ENCODE peak calls at places on chromosomes 1 and 21, in five cellular contexts. One of them, this sample, is unnamed.

GRCh38 chr1:68308034-68308433 is 75.7 kb upstream of the WLS start:
- DNase-seq in GM12865: no peak
- DNase-seq in astrocyte of the cerebellum: no peak
- DNase-seq in heart right ventricle: no peak
- DNase-seq in PC-3: no peak
- DNase-seq in this sample: no peak

GRCh38 chr1:201578008-201578888 is 39.3 kb downstream of the NAV1 start:
- DNase-seq in heart right ventricle: no peak
- DNase-seq in PC-3: no peak
- DNase-seq in astrocyte of the cerebellum: no peak
- DNase-seq in GM12865: no peak
- DNase-seq in this sample: no peak

GRCh38 chr1:29124366-29125236 is 898 bp upstream of the TMEM200B start:
- DNase-seq in GM12865: peak
- DNase-seq in PC-3: peak
- DNase-seq in astrocyte of the cerebellum: peak
- DNase-seq in heart right ventricle: peak
- DNase-seq in this sample: peak

GRCh38 chr1:211287218-211287617 is 28.1 kb downstream of the RCOR3 start:
- DNase-seq in astrocyte of the cerebellum: no peak
- DNase-seq in GM12865: no peak
- DNase-seq in PC-3: no peak
- DNase-seq in heart right ventricle: no peak
- DNase-seq in this sample: no peak

GRCh38 chr1:163570061-163570460 is 248.3 kb downstream of the NUF2 start:
- DNase-seq in PC-3: no peak
- DNase-seq in GM12865: no peak
- DNase-seq in heart right ventricle: no peak
- DNase-seq in astrocyte of the cerebellum: no peak
- DNase-seq in this sample: no peak

GRCh38 chr21:32826317-32827167 is 55.0 kb upstream of the PAXBP1 start:
- DNase-seq in astrocyte of the cerebellum: peak
- DNase-seq in heart right ventricle: no peak
- DNase-seq in PC-3: peak
- DNase-seq in GM12865: peak
- DNase-seq in this sample: no peak

GRCh38 chr1:117541003-117541402 is 64.8 kb upstream of the TENT5C start:
- DNase-seq in PC-3: no peak
- DNase-seq in astrocyte of the cerebellum: no peak
- DNase-seq in GM12865: no peak
- DNase-seq in heart right ventricle: no peak
- DNase-seq in this sample: no peak

GRCh38 chr1:145708063-145708462 is 895 bp upstream of the PDZK1 start:
- DNase-seq in PC-3: no peak
- DNase-seq in astrocyte of the cerebellum: no peak
- DNase-seq in heart right ventricle: no peak
- DNase-seq in GM12865: peak
- DNase-seq in this sample: no peak

GRCh38 chr1:68293122-68293521 is 60.8 kb upstream of the WLS start:
- DNase-seq in GM12865: no peak
- DNase-seq in astrocyte of the cerebellum: no peak
- DNase-seq in heart right ventricle: no peak
- DNase-seq in PC-3: no peak
- DNase-seq in this sample: no peak

GRCh38 chr1:220928320-220928719 is 49.1 kb downstream of the HLX start:
- DNase-seq in heart right ventricle: no peak
- DNase-seq in GM12865: no peak
- DNase-seq in PC-3: no peak
- DNase-seq in astrocyte of the cerebellum: no peak
- DNase-seq in this sample: no peak

GRCh38 chr1:28517649-28517999 is 11.8 kb downstream of the RCC1 start:
- DNase-seq in heart right ventricle: no peak
- DNase-seq in PC-3: no peak
- DNase-seq in GM12865: peak
- DNase-seq in astrocyte of the cerebellum: no peak
- DNase-seq in this sample: no peak

GRCh38 chr1:208835082-208835467 is 590.9 kb upstream of the PLXNA2 start:
- DNase-seq in GM12865: no peak
- DNase-seq in astrocyte of the cerebellum: no peak
- DNase-seq in heart right ventricle: no peak
- DNase-seq in PC-3: no peak
- DNase-seq in this sample: no peak

GRCh38 chr1:93007941-93008577 is 46.8 kb upstream of the DIPK1A start:
- DNase-seq in astrocyte of the cerebellum: no peak
- DNase-seq in GM12865: peak
- DNase-seq in heart right ventricle: no peak
- DNase-seq in PC-3: no peak
- DNase-seq in this sample: no peak

GRCh38 chr1:115466433-115466832 is 128.4 kb upstream of the NGF start:
- DNase-seq in PC-3: no peak
- DNase-seq in heart right ventricle: no peak
- DNase-seq in astrocyte of the cerebellum: no peak
- DNase-seq in GM12865: no peak
- DNase-seq in this sample: no peak

GRCh38 chr1:155697046-155697445 is 8.2 kb downstream of the DAP3 start:
- DNase-seq in GM12865: no peak
- DNase-seq in heart right ventricle: no peak
- DNase-seq in PC-3: no peak
- DNase-seq in astrocyte of the cerebellum: no peak
- DNase-seq in this sample: no peak

GRCh38 chr1:239909894-239910293 is 181.8 kb upstream of the FMN2 start:
- DNase-seq in astrocyte of the cerebellum: no peak
- DNase-seq in heart right ventricle: no peak
- DNase-seq in GM12865: no peak
- DNase-seq in PC-3: no peak
- DNase-seq in this sample: no peak

GRCh38 chr1:33982419-33982818 is 118.5 kb downstream of the HMGB4 start:
- DNase-seq in astrocyte of the cerebellum: no peak
- DNase-seq in PC-3: no peak
- DNase-seq in heart right ventricle: no peak
- DNase-seq in GM12865: no peak
- DNase-seq in this sample: no peak

GRCh38 chr1:189311915-189312314 is 1165.7 kb downstream of the BRINP3 start:
- DNase-seq in PC-3: no peak
- DNase-seq in GM12865: no peak
- DNase-seq in heart right ventricle: no peak
- DNase-seq in astrocyte of the cerebellum: no peak
- DNase-seq in this sample: no peak

GRCh38 chr1:26405281-26405915 is 5.2 kb upstream of the LIN28A start:
- DNase-seq in PC-3: peak
- DNase-seq in astrocyte of the cerebellum: no peak
- DNase-seq in GM12865: no peak
- DNase-seq in heart right ventricle: no peak
- DNase-seq in this sample: no peak

GRCh38 chr1:41535236-41535720 is 50.8 kb upstream of the EDN2 start:
- DNase-seq in heart right ventricle: no peak
- DNase-seq in GM12865: no peak
- DNase-seq in astrocyte of the cerebellum: no peak
- DNase-seq in PC-3: no peak
- DNase-seq in this sample: no peak

GRCh38 chr1:50236656-50237055 is 127.9 kb downstream of the ELAVL4 start:
- DNase-seq in PC-3: no peak
- DNase-seq in GM12865: no peak
- DNase-seq in heart right ventricle: no peak
- DNase-seq in astrocyte of the cerebellum: no peak
- DNase-seq in this sample: no peak

GRCh38 chr1:162551969-162552683 is 9.4 kb upstream of the UAP1 start:
- DNase-seq in heart right ventricle: no peak
- DNase-seq in PC-3: no peak
- DNase-seq in astrocyte of the cerebellum: no peak
- DNase-seq in GM12865: no peak
- DNase-seq in this sample: no peak

GRCh38 chr1:205598841-205599666 is 32.8 kb downstream of the ELK4 start:
- DNase-seq in PC-3: no peak
- DNase-seq in heart right ventricle: peak
- DNase-seq in astrocyte of the cerebellum: peak
- DNase-seq in GM12865: no peak
- DNase-seq in this sample: peak

GRCh38 chr1:172266528-172267174 is 153.8 kb upstream of the C1orf105 start:
- DNase-seq in GM12865: no peak
- DNase-seq in astrocyte of the cerebellum: no peak
- DNase-seq in PC-3: peak
- DNase-seq in heart right ventricle: no peak
- DNase-seq in this sample: no peak

GRCh38 chr1:168435439-168435838 is 108.4 kb downstream of the XCL2 start:
- DNase-seq in PC-3: no peak
- DNase-seq in heart right ventricle: no peak
- DNase-seq in GM12865: no peak
- DNase-seq in astrocyte of the cerebellum: no peak
- DNase-seq in this sample: no peak

GRCh38 chr1:34792868-34793727 is at the start of gene GJA4:
- DNase-seq in PC-3: no peak
- DNase-seq in astrocyte of the cerebellum: no peak
- DNase-seq in heart right ventricle: peak
- DNase-seq in GM12865: no peak
- DNase-seq in this sample: peak

GRCh38 chr1:108913105-108913948 is 36.5 kb downstream of the GPSM2 start:
- DNase-seq in PC-3: no peak
- DNase-seq in GM12865: no peak
- DNase-seq in astrocyte of the cerebellum: no peak
- DNase-seq in heart right ventricle: no peak
- DNase-seq in this sample: no peak

GRCh38 chr1:155892801-155893200 is 18.3 kb downstream of the RIT1 start:
- DNase-seq in astrocyte of the cerebellum: no peak
- DNase-seq in PC-3: peak
- DNase-seq in GM12865: no peak
- DNase-seq in heart right ventricle: no peak
- DNase-seq in this sample: no peak

GRCh38 chr1:60367522-60367921 is 294.0 kb upstream of the C1orf87 start:
- DNase-seq in PC-3: no peak
- DNase-seq in astrocyte of the cerebellum: no peak
- DNase-seq in GM12865: no peak
- DNase-seq in heart right ventricle: no peak
- DNase-seq in this sample: no peak

GRCh38 chr1:184945034-184945433 is 29.3 kb downstream of the NIBAN1 start:
- DNase-seq in heart right ventricle: no peak
- DNase-seq in PC-3: no peak
- DNase-seq in astrocyte of the cerebellum: no peak
- DNase-seq in GM12865: peak
- DNase-seq in this sample: no peak

GRCh38 chr1:30049748-30050147 is 673.6 kb downstream of the MATN1 start:
- DNase-seq in GM12865: no peak
- DNase-seq in heart right ventricle: no peak
- DNase-seq in astrocyte of the cerebellum: no peak
- DNase-seq in PC-3: no peak
- DNase-seq in this sample: peak

GRCh38 chr1:36257375-36257767 is 33.1 kb downstream of the THRAP3 start:
- DNase-seq in GM12865: peak
- DNase-seq in PC-3: peak
- DNase-seq in astrocyte of the cerebellum: no peak
- DNase-seq in heart right ventricle: no peak
- DNase-seq in this sample: no peak

GRCh38 chr1:1364266-1364665 is 5.9 kb upstream of the MXRA8 start:
- DNase-seq in PC-3: peak
- DNase-seq in GM12865: no peak
- DNase-seq in astrocyte of the cerebellum: no peak
- DNase-seq in heart right ventricle: no peak
- DNase-seq in this sample: no peak
- TF ChIP-seq CTCF in PC-3: peak
- TF ChIP-seq CTCF in GM12865: no peak
- TF ChIP-seq CTCF in astrocyte of the cerebellum: no peak
- TF ChIP-seq CTCF in heart right ventricle: no peak
- TF ChIP-seq CTCF in this sample: no peak

DNA sequence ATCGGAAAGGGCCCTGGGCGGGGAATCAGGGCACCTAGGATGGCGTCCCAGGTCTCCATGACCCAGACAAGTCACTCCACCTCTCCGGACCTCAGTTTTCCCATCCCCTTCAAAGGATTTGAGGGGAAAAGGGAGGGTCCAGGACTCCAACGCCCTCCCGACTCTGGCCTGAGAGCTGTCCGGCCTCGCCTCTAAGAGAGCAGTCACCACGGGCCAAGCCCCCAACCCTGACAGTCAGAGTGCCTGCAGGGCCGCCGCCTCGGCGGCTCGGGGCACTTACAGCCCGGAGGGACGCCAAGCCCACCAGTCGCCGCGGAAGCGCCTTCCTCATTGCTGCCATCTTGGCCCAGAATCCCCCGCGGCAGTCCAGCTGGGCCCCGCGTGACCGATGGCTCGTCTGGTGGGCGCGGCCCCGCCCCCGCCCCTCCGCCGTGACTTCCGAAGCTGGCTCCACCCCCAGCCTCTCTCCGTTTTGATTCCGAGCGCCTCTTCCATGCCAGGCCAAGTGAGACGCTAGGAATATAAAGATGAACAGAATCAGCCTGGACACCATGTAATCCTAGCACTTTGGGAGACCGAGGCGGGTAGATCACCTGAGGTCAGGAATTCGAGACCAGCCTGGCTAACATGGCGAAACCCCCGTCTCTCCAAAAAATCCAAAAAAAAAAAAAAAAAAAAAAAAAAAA is at the start of gene HMGCL:
- DNase-seq in GM12865: peak
- DNase-seq in heart right ventricle: peak
- DNase-seq in astrocyte of the cerebellum: peak
- DNase-seq in PC-3: peak
- DNase-seq in this sample: peak
- TF ChIP-seq CTCF in GM12865: no peak
- TF ChIP-seq CTCF in heart right ventricle: no peak
- TF ChIP-seq CTCF in astrocyte of the cerebellum: no peak
- TF ChIP-seq CTCF in PC-3: no peak
- TF ChIP-seq CTCF in this sample: no peak

GRCh38 chr21:21003701-21004100 is 5.5 kb downstream of the NCAM2 start:
- DNase-seq in heart right ventricle: no peak
- DNase-seq in astrocyte of the cerebellum: no peak
- DNase-seq in GM12865: peak
- DNase-seq in PC-3: peak
- DNase-seq in this sample: no peak
- TF ChIP-seq CTCF in heart right ventricle: peak
- TF ChIP-seq CTCF in astrocyte of the cerebellum: peak
- TF ChIP-seq CTCF in GM12865: no peak
- TF ChIP-seq CTCF in PC-3: peak
- TF ChIP-seq CTCF in this sample: peak

DNA sequence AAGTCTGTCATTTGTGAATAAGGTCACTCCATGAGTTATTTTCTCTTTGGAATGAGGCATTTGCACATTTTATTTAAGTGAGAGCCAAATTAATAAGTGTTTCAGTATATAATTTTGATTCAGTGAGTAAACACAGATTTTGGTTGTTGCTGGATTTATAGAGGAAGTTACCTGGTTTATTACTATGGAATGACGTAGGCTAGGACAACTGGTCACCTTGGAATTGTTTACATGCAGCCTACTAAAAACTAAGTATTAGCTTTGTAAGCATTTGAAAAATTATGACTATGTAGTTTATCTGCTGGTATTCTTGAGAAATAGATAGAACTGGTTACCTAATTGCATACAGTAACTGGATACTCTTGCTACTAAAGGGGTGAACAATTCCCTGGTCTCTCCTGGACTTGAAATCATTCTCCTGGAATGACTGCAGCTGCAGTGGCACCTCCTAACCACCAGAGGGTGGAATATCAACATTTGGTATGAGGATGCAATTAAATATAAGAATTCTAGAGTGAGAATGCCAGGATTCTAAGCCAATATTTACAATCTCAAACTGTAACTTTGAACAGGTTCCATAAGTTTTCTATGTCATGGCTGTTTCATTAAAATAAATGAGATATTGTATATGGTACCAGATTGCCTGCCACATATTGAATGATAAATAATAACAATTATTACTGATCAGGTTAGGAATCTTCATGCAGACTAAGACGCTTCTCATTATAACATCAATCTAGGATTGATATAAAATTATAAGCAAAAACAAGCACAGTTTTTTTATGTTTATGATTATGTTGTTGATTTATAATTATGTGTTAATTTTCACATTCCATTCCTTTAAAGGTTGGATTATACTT is 3.5 kb upstream of the KRTAP27-1 start:
- DNase-seq in heart right ventricle: no peak
- DNase-seq in GM12865: peak
- DNase-seq in PC-3: peak
- DNase-seq in astrocyte of the cerebellum: peak
- DNase-seq in this sample: no peak
- TF ChIP-seq CTCF in heart right ventricle: peak
- TF ChIP-seq CTCF in GM12865: peak
- TF ChIP-seq CTCF in PC-3: peak
- TF ChIP-seq CTCF in astrocyte of the cerebellum: peak
- TF ChIP-seq CTCF in this sample: peak

This sample was measured in type B pancreatic cell.